ENCODE peak calls at places on chromosomes 3 and 15, in ten cellular contexts. E is ovary; T is fibroblast of the aortic adventitia; I is aorta; C is endothelial cell of umbilical vein; P is tibial nerve; D is HAP-1; M is heart right ventricle; J is uterus; Q is CD8-positive, alpha-beta T cell. U is an unnamed sample.
A peak's percentile ranks its signal among the peaks of the same experiment; 100 is the strongest.

GRCh38 chr3:16504242-16504641 is 9.3 kb downstream of the RFTN1 start:
- DNase-seq in E (no peak), T (no peak), I (no peak), C (no peak), P (no peak), D (no peak), M (no peak), J (no peak), Q (no peak), U (no peak)

GRCh38 chr3:49937081-49937480 is 2.9 kb upstream of the RBM6 start:
- DNase-seq in E (no peak), T (no peak), I (no peak), C (no peak), P (no peak), D (no peak), M (no peak), J (no peak), Q (no peak), U (no peak)

GRCh38 chr15:71332605-71333004 is 217.3 kb downstream of the THSD4 start:
- DNase-seq in E (no peak), T (peak; percentile 20), I (no peak), C (no peak), P (no peak), D (no peak), M (no peak), J (no peak), Q (no peak), U (no peak)

GRCh38 chr3:58749948-58750347 is 83.4 kb upstream of the FAM3D start:
- DNase-seq in E (no peak), T (no peak), I (no peak), C (no peak), P (no peak), D (no peak), M (no peak), J (no peak), Q (no peak), U (no peak)

GRCh38 chr15:75606711-75607684 is 18.5 kb downstream of the SNUPN start:
- DNase-seq in E (no peak), T (no peak), I (no peak), C (no peak), P (no peak), D (no peak), M (no peak), J (no peak), Q (no peak), U (no peak)

GRCh38 chr15:51935466-51936118 is 36.0 kb downstream of the LEO1 start:
- DNase-seq in E (no peak), T (no peak), I (no peak), C (no peak), P (no peak), D (no peak), M (no peak), J (no peak), Q (no peak), U (no peak)

GRCh38 chr3:27596920-27597319 is 112.7 kb upstream of the SLC4A7 start:
- DNase-seq in E (no peak), T (peak; percentile 31), I (no peak), C (peak; percentile 56), P (no peak), D (no peak), M (no peak), J (no peak), Q (no peak), U (no peak)

GRCh38 chr3:155270485-155271342 is 22.8 kb downstream of the STRIT1 start:
- DNase-seq in E (no peak), T (no peak), I (no peak), C (no peak), P (no peak), D (no peak), M (no peak), J (no peak), Q (no peak), U (no peak)

GRCh38 chr3:136839556-136839931 is 20.6 kb downstream of the SLC35G2 start:
- DNase-seq in E (no peak), T (no peak), I (no peak), C (no peak), P (no peak), D (no peak), M (no peak), J (no peak), Q (no peak), U (no peak)

GRCh38 chr15:81410318-81410753 is 36.3 kb upstream of the TMC3 start:
- DNase-seq in E (peak; percentile 28), T (peak; percentile 92), I (no peak), C (peak; percentile 74), P (peak; percentile 82), D (peak; percentile 60), M (peak; percentile 29), J (peak; percentile 40), Q (no peak), U (no peak)

GRCh38 chr3:171101982-171102610 is 75.6 kb upstream of the SLC2A2 start:
- DNase-seq in E (no peak), T (peak; percentile 78), I (no peak), C (no peak), P (no peak), D (no peak), M (no peak), J (no peak), Q (no peak), U (no peak)

DNA sequence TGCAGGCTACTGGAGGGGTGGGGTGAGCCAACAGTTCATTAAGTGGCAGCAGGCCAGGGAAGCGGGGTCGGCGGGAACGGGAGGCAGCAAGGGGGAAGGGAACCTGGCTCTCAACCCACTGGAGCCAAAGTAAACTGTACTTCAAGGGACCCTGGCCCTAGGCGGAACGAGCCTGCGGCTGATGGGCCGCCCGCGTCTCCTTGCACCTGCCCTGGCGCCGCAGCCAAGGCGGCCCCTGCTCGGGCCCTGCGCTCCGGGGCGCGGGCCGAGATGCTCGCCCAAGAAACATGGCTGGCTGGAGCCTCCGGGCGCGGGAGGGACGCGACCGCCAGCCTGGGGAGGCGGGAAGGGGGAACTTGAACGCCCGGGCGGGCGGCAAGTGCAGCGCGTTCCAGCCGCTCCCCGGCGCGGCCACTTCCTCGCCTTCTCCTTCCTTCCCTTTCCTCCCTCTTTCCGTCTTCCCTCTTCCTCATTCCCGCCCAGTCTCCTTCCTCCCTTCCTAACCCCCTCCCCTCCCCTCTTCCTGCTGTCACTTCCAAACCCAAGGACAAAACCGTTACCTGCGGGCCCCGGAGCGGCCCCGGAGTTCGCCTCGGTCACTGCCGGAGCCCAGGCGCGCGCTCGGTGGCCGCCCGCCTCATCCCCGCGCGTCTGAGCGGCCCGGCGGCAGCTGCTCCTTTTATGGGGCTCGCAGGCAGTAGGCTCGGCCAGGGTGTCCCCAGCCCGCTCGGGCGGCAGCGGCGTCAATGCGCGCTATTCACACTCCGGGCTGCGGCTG is 489.7 kb downstream of the MAGI1 start:
- DNase-seq in E (peak; percentile 20), T (no peak), I (peak; percentile 85), C (no peak), P (no peak), D (no peak), M (peak; percentile 17), J (peak; percentile 16), Q (no peak), U (no peak)
- H3K4me3 ChIP-seq in E (peak overlapping the region; percentile 45), T (peak overlapping the region; percentile 57), I (peak overlapping the region; percentile 48), C (peak overlapping the region; percentile 21), P (peak overlapping the region; percentile 66), D (no peak overlapping the region), M (peak overlapping the region; percentile 68), J (peak overlapping the region; percentile 24), Q (no peak overlapping the region), U (no peak overlapping the region)

GRCh38 chr15:23877502-23878412 is 190.7 kb upstream of the NDN start:
- DNase-seq in E (peak; percentile 60), T (no peak), I (no peak), C (no peak), P (no peak), D (peak; percentile 22), M (peak; percentile 22), J (peak; percentile 42), Q (no peak), U (no peak)
- H3K4me3 ChIP-seq in E (no peak overlapping the region), T (no peak overlapping the region), I (no peak overlapping the region), C (no peak overlapping the region), P (no peak overlapping the region), D (no peak overlapping the region), M (no peak overlapping the region), J (no peak overlapping the region), Q (no peak overlapping the region), U (no peak overlapping the region)

GRCh38 chr15:84081391-84082168 is 154.0 kb upstream of the GOLGA6L4 start:
- DNase-seq in E (no peak), T (no peak), I (no peak), C (no peak), P (no peak), D (no peak), M (no peak), J (no peak), Q (no peak), U (no peak)
- H3K4me3 ChIP-seq in E (no peak overlapping the region), T (no peak overlapping the region), I (no peak overlapping the region), C (no peak overlapping the region), P (no peak overlapping the region), D (no peak overlapping the region), M (no peak overlapping the region), J (no peak overlapping the region), Q (no peak overlapping the region), U (no peak overlapping the region)

GRCh38 chr3:159907828-159908227 is 80.8 kb upstream of the IL12A start:
- DNase-seq in E (no peak), T (no peak), I (no peak), C (no peak), P (no peak), D (no peak), M (no peak), J (no peak), Q (no peak), U (no peak)

GRCh38 chr3:159914421-159914820 is 74.2 kb upstream of the IL12A start:
- DNase-seq in E (no peak), T (no peak), I (no peak), C (no peak), P (no peak), D (no peak), M (no peak), J (no peak), Q (no peak), U (no peak)

GRCh38 chr3:159911664-159912037 is 77.0 kb upstream of the IL12A start:
- DNase-seq in E (no peak), T (no peak), I (no peak), C (no peak), P (no peak), D (no peak), M (no peak), J (no peak), Q (no peak), U (no peak)

GRCh38 chr3:159913712-159914414 is 74.8 kb upstream of the IL12A start:
- DNase-seq in E (no peak), T (no peak), I (no peak), C (no peak), P (no peak), D (no peak), M (no peak), J (no peak), Q (no peak), U (no peak)

DNA sequence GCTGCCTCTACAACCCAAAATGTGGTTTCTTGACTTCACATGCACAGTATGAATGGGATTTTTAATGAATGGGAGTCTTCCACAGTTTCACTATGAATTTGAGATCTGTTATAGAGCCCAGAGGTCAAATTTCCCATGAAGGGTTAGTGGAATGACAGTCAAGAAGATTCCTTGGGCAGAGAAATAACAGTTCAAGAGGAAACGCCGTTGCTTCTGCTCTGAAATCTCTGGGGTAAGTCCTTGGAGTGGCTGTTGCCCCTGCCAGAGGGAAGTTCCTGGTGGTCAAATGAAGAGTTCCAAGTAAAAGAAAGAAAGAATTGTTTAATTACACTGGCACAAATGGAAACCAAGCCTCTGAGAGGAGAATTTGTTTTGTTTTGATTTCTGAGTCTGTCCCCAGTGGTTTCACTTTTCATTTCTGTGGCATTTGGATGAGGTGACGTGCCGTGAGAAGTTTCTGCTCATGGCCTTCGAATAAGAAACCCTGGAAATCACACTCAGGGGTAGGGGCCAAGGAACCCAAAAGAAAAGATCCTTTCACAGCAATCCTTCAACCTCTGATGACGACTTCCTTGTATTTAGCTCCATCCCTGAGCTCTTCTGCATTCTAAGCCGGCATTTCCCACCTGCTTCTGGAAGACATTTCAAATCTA is 77.5 kb upstream of the IL12A start:
- DNase-seq in E (no peak), T (no peak), I (no peak), C (no peak), P (no peak), D (no peak), M (no peak), J (no peak), Q (no peak), U (no peak)
- H3K4me3 ChIP-seq in E (no peak overlapping the region), T (peak overlapping the region; percentile 10), I (peak overlapping the region; percentile 28), C (no peak overlapping the region), P (peak overlapping the region; percentile 37), D (no peak overlapping the region), M (peak overlapping the region; percentile 42), J (no peak overlapping the region), Q (peak overlapping the region; percentile 1), U (peak overlapping the region; percentile 27)